ENCODE peak calls at places on chromosomes 3 and 15, in four cellular contexts. P, W, I and C are unnamed samples.

GRCh38 chr3:183699238-183699947 is 1.8 kb downstream of the YEATS2 start:
- DNase-seq in I (no peak), W (no peak), P (no peak), C (no peak)

GRCh38 chr3:27147215-27147614 is 222.0 kb downstream of the NEK10 start:
- DNase-seq in P (no peak), I (no peak), W (no peak), C (no peak)

GRCh38 chr15:31340591-31340990 is 14.0 kb downstream of the KLF13 start:
- DNase-seq in I (no peak), P (no peak), W (no peak), C (no peak)

GRCh38 chr3:100080573-100080972 is 33.7 kb downstream of the FILIP1L start:
- DNase-seq in P (no peak), W (no peak), I (no peak), C (no peak)

GRCh38 chr15:23467110-23467600 is 20.1 kb upstream of the GOLGA6L2 start:
- DNase-seq in P (no peak), W (no peak), I (no peak), C (no peak)

GRCh38 chr15:46127361-46127874 is 492.6 kb downstream of the SQOR start:
- DNase-seq in P (no peak), I (no peak), W (no peak), C (no peak)

GRCh38 chr3:24748472-24748871 is 253.8 kb upstream of the THRB start:
- DNase-seq in P (no peak), I (no peak), W (no peak), C (no peak)

GRCh38 chr3:86029590-86029989 is 961.4 kb downstream of the VGLL3 start:
- DNase-seq in W (no peak), I (no peak), P (no peak), C (no peak)

GRCh38 chr3:96869316-96869715 is 54.9 kb downstream of the EPHA6 start:
- DNase-seq in P (no peak), I (no peak), W (no peak), C (no peak)

GRCh38 chr3:99776516-99777209 is 41.0 kb upstream of the CMSS1 start:
- DNase-seq in W (no peak), I (no peak), P (no peak), C (no peak)